ENCODE peak calls at places on chromosomes 13 and 19, in nine cellular contexts. Y is kidney epithelial cell, N is progenitor cell of endocrine pancreas, K is endothelial cell, G is cardiac fibroblast, J is stomach, V is lower leg skin, X is heart right ventricle, Q is adrenal gland. E is an unnamed sample.
A peak's percentile ranks its signal among the peaks of the same experiment; 100 is the strongest.

GRCh38 chr19:56076413-56076998 is 44.6 kb downstream of the ZNF787 start:
- DNase-seq in Y (no peak), N (peak; percentile 59), K (peak; percentile 75), G (peak; percentile 72), J (peak; percentile 72), V (no peak), X (peak; percentile 60), Q (peak; percentile 59), E (peak; percentile 60)

GRCh38 chr19:14516048-14516534 is 2.1 kb downstream of the DNAJB1 start:
- DNase-seq in Y (no peak), N (no peak), K (no peak), G (no peak), J (no peak), V (no peak), X (no peak), Q (no peak), E (no peak)

GRCh38 chr19:13833330-13834265 is 38.4 kb downstream of the ZSWIM4 start:
- DNase-seq in Y (no peak), N (peak; percentile 94), K (peak; percentile 97), G (peak; percentile 91), J (peak; percentile 95), V (peak; percentile 93), X (peak; percentile 96), Q (peak; percentile 97), E (peak; percentile 94)

GRCh38 chr13:62243146-62243545 is 827.5 kb upstream of the PCDH20 start:
- DNase-seq in Y (no peak), N (no peak), K (no peak), G (no peak), J (no peak), V (no peak), X (no peak), Q (no peak), E (no peak)

GRCh38 chr13:45219938-45220375 is 19.1 kb upstream of the KCTD4 start:
- DNase-seq in Y (peak; percentile 73), N (no peak), K (no peak), G (peak; percentile 87), J (no peak), V (no peak), X (no peak), Q (no peak), E (peak; percentile 90)

GRCh38 chr13:20713751-20714150 is 10.3 kb downstream of the IL17D start:
- DNase-seq in Y (no peak), N (no peak), K (no peak), G (peak; percentile 69), J (no peak), V (no peak), X (no peak), Q (peak; percentile 79), E (no peak)

GRCh38 chr13:46962286-46962941 is 65.6 kb upstream of the HTR2A start:
- DNase-seq in Y (no peak), N (no peak), K (no peak), G (peak; percentile 37), J (no peak), V (no peak), X (no peak), Q (no peak), E (peak; percentile 20)

GRCh38 chr19:15252398-15253018 is 20.3 kb upstream of the EPHX3 start:
- DNase-seq in Y (no peak), N (no peak), K (peak; percentile 32), G (peak; percentile 72), J (no peak), V (no peak), X (no peak), Q (no peak), E (peak; percentile 65)

GRCh38 chr13:99919132-99919531 is 52.4 kb downstream of the ZIC5 start:
- DNase-seq in Y (no peak), N (no peak), K (no peak), G (no peak), J (no peak), V (no peak), X (no peak), Q (no peak), E (no peak)

GRCh38 chr19:940591-941291 is 14.9 kb downstream of the ARID3A start:
- DNase-seq in Y (no peak), N (no peak), K (no peak), G (no peak), J (peak; percentile 92), V (peak; percentile 76), X (no peak), Q (peak; percentile 81), E (peak; percentile 85)

GRCh38 chr19:8334458-8335342 is 8.4 kb downstream of the KANK3 start:
- DNase-seq in Y (no peak), N (peak; percentile 53), K (peak; percentile 49), G (peak; percentile 61), J (peak; percentile 72), V (no peak), X (no peak), Q (no peak), E (peak; percentile 71)

GRCh38 chr19:38417544-38418506 is 8.2 kb downstream of the RASGRP4 start:
- DNase-seq in Y (no peak), N (peak; percentile 74), K (peak; percentile 52), G (no peak), J (peak; percentile 63), V (peak; percentile 65), X (peak; percentile 60), Q (peak; percentile 46), E (peak; percentile 45)

GRCh38 chr13:21218351-21219043 is 42.0 kb downstream of the MRPL57 start:
- DNase-seq in Y (no peak), N (no peak), K (no peak), G (no peak), J (no peak), V (no peak), X (no peak), Q (no peak), E (no peak)

GRCh38 chr13:30142502-30143211 is 164.7 kb downstream of the KATNAL1 start:
- DNase-seq in Y (peak; percentile 91), N (no peak), K (no peak), G (peak; percentile 98), J (no peak), V (peak; percentile 61), X (no peak), Q (peak; percentile 50), E (peak; percentile 94)

GRCh38 chr13:21164631-21165030 is 11.7 kb downstream of the SKA3 start:
- DNase-seq in Y (no peak), N (no peak), K (no peak), G (peak; percentile 41), J (no peak), V (no peak), X (no peak), Q (no peak), E (peak; percentile 67)

GRCh38 chr13:22592515-22592914 is 588.3 kb upstream of the SGCG start:
- DNase-seq in Y (no peak), N (no peak), K (no peak), G (no peak), J (no peak), V (no peak), X (no peak), Q (no peak), E (no peak)

GRCh38 chr13:22483276-22483675 is 697.5 kb upstream of the SGCG start:
- DNase-seq in Y (no peak), N (no peak), K (no peak), G (no peak), J (no peak), V (no peak), X (no peak), Q (no peak), E (no peak)

GRCh38 chr19:46691104-46691503 is 25.8 kb downstream of the PRKD2 start:
- DNase-seq in Y (no peak), N (no peak), K (no peak), G (no peak), J (no peak), V (no peak), X (no peak), Q (no peak), E (no peak)

DNA sequence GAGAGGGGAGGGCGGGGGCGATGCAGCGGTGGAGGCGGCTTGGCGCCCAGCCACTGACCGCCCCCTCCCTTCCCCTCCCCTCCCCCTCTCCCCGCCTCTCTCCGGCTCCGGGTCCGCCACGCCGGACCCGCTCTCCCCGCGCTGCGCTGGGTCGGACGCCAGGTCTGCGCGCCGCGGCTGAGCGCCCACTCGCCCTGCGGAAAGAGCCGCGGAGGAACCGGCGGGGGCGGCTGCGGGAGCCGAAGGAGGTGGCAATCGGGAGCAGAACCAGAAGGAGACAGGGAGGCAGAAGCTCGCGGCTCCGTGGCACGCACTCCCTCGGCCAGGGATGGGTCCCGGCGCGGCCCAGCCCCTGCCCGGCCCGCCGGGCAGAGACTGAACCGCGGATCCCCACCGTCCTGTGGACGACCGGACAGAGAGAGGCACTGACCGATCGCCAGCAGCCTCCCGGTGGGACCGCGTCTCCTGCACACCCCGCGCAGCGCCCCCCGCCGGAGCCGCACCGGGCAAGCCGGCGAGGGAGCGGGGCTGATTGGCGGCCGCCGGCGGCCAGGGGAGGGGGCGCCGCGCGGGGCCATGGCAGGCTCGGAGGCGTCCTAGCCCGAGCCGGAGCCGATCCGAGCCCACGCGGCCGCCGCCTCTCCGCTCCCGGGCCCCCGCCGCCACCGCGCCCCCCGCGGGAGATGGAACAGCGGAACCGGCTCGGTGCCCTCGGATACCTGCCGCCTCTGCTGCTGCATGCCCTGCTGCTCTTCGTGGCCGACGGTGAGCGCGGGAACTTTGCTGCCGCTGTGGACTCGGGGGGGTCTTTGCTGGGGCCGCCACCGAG is at the start of gene VSTM2B:
- DNase-seq in Y (no peak), N (no peak), K (peak; percentile 11), G (no peak), J (no peak), V (no peak), X (no peak), Q (no peak), E (no peak)
- TF ChIP-seq CTCF in Y (no peak), N (no peak), K (no peak), G (no peak), J (no peak), V (no peak), X (no peak), Q (no peak), E (no peak)

GRCh38 chr13:102854675-102855074 is 8.8 kb downstream of the ERCC5 start:
- DNase-seq in Y (no peak), N (no peak), K (no peak), G (no peak), J (no peak), V (no peak), X (no peak), Q (no peak), E (no peak)
- TF ChIP-seq CTCF in Y (no peak), N (no peak), K (no peak), G (no peak), J (no peak), V (no peak), X (no peak), Q (no peak), E (no peak)

GRCh38 chr13:27559714-27560113 is 60.6 kb downstream of the LNX2 start:
- DNase-seq in Y (no peak), N (no peak), K (no peak), G (no peak), J (no peak), V (no peak), X (no peak), Q (no peak), E (no peak)

GRCh38 chr13:27551563-27551962 is 68.8 kb downstream of the LNX2 start:
- DNase-seq in Y (no peak), N (no peak), K (no peak), G (no peak), J (no peak), V (no peak), X (no peak), Q (peak; percentile 37), E (no peak)

GRCh38 chr13:27556109-27556508 is 64.2 kb downstream of the LNX2 start:
- DNase-seq in Y (no peak), N (no peak), K (no peak), G (peak; percentile 88), J (no peak), V (no peak), X (peak; percentile 12), Q (no peak), E (peak; percentile 83)
- TF ChIP-seq CTCF in Y (no peak), N (no peak), K (no peak), G (no peak), J (no peak), V (no peak), X (peak; percentile 14), Q (no peak), E (peak; percentile 10)

GRCh38 chr13:66994498-66995365 is 235.4 kb downstream of the PCDH9 start:
- DNase-seq in Y (no peak), N (no peak), K (no peak), G (no peak), J (no peak), V (no peak), X (no peak), Q (no peak), E (no peak)
- TF ChIP-seq CTCF in Y (no peak), N (no peak), K (no peak), G (no peak), J (no peak), V (no peak), X (no peak), Q (no peak), E (no peak)

E was measured in MCF 10A.